ENCODE peak calls at places on chromosome 11, in seven cellular contexts. One of them, this sample, is unnamed.

GRCh38 chr11:119100246-119100959 is 1.2 kb downstream of the DPAGT1 start:
- DNase-seq in tibial artery: no peak
- DNase-seq in tibial nerve: no peak
- DNase-seq in upper lobe of right lung: no peak
- DNase-seq in A549: peak
- DNase-seq in body of pancreas: no peak
- DNase-seq in uterus: no peak
- DNase-seq in this sample: no peak

GRCh38 chr11:74388678-74389327 is 9.4 kb downstream of the PGM2L1 start:
- DNase-seq in tibial nerve: peak
- DNase-seq in tibial artery: peak
- DNase-seq in A549: peak
- DNase-seq in uterus: peak
- DNase-seq in body of pancreas: peak
- DNase-seq in upper lobe of right lung: no peak
- DNase-seq in this sample: no peak

GRCh38 chr11:23123766-23124165 is 263.5 kb upstream of the CCDC179 start:
- DNase-seq in tibial artery: no peak
- DNase-seq in uterus: no peak
- DNase-seq in upper lobe of right lung: no peak
- DNase-seq in A549: no peak
- DNase-seq in tibial nerve: no peak
- DNase-seq in body of pancreas: no peak
- DNase-seq in this sample: no peak

GRCh38 chr11:121614661-121615240 is 162.0 kb upstream of the SORL1-AS1 start:
- DNase-seq in A549: no peak
- DNase-seq in body of pancreas: no peak
- DNase-seq in upper lobe of right lung: no peak
- DNase-seq in uterus: no peak
- DNase-seq in tibial artery: no peak
- DNase-seq in tibial nerve: no peak
- DNase-seq in this sample: no peak

GRCh38 chr11:102111787-102112653 is 1.8 kb downstream of the YAP1 start:
- DNase-seq in uterus: peak
- DNase-seq in A549: peak
- DNase-seq in tibial nerve: peak
- DNase-seq in body of pancreas: peak
- DNase-seq in upper lobe of right lung: no peak
- DNase-seq in tibial artery: peak
- DNase-seq in this sample: no peak

GRCh38 chr11:5362017-5362625 is 10.8 kb downstream of the OR51B6 start:
- DNase-seq in A549: no peak
- DNase-seq in tibial artery: no peak
- DNase-seq in tibial nerve: no peak
- DNase-seq in body of pancreas: no peak
- DNase-seq in upper lobe of right lung: no peak
- DNase-seq in uterus: no peak
- DNase-seq in this sample: no peak

GRCh38 chr11:93536346-93536871 is 6.8 kb downstream of the SMCO4 start:
- DNase-seq in tibial artery: no peak
- DNase-seq in A549: no peak
- DNase-seq in uterus: no peak
- DNase-seq in body of pancreas: no peak
- DNase-seq in tibial nerve: no peak
- DNase-seq in upper lobe of right lung: no peak
- DNase-seq in this sample: no peak

GRCh38 chr11:128586689-128587088 is 669 bp downstream of the ETS1 start:
- DNase-seq in tibial artery: no peak
- DNase-seq in upper lobe of right lung: no peak
- DNase-seq in uterus: no peak
- DNase-seq in A549: no peak
- DNase-seq in tibial nerve: no peak
- DNase-seq in body of pancreas: no peak
- DNase-seq in this sample: no peak

GRCh38 chr11:67010296-67010905 is 12.5 kb upstream of the SYT12 start:
- DNase-seq in body of pancreas: no peak
- DNase-seq in tibial artery: no peak
- DNase-seq in A549: no peak
- DNase-seq in tibial nerve: no peak
- DNase-seq in upper lobe of right lung: no peak
- DNase-seq in uterus: no peak
- DNase-seq in this sample: no peak

GRCh38 chr11:2511421-2512369 is 66.9 kb downstream of the KCNQ1 start:
- DNase-seq in tibial nerve: peak
- DNase-seq in body of pancreas: peak
- DNase-seq in tibial artery: peak
- DNase-seq in upper lobe of right lung: peak
- DNase-seq in A549: no peak
- DNase-seq in uterus: peak
- DNase-seq in this sample: peak

GRCh38 chr11:115333106-115333505 is 171.1 kb downstream of the CADM1 start:
- DNase-seq in upper lobe of right lung: no peak
- DNase-seq in uterus: no peak
- DNase-seq in tibial artery: no peak
- DNase-seq in tibial nerve: no peak
- DNase-seq in A549: no peak
- DNase-seq in body of pancreas: no peak
- DNase-seq in this sample: no peak

GRCh38 chr11:24239016-24239720 is 257.7 kb upstream of the LUZP2 start:
- DNase-seq in upper lobe of right lung: no peak
- DNase-seq in body of pancreas: no peak
- DNase-seq in uterus: no peak
- DNase-seq in tibial artery: no peak
- DNase-seq in tibial nerve: no peak
- DNase-seq in A549: no peak
- DNase-seq in this sample: no peak

GRCh38 chr11:112612283-112612849 is 348.9 kb upstream of the NCAM1 start:
- DNase-seq in uterus: no peak
- DNase-seq in body of pancreas: no peak
- DNase-seq in tibial artery: no peak
- DNase-seq in tibial nerve: no peak
- DNase-seq in A549: no peak
- DNase-seq in upper lobe of right lung: no peak
- DNase-seq in this sample: no peak

GRCh38 chr11:66789097-66789890 is 53.9 kb upstream of the RCE1 start:
- DNase-seq in body of pancreas: no peak
- DNase-seq in uterus: no peak
- DNase-seq in tibial nerve: no peak
- DNase-seq in A549: no peak
- DNase-seq in upper lobe of right lung: no peak
- DNase-seq in tibial artery: no peak
- DNase-seq in this sample: no peak

GRCh38 chr11:7851391-7851790 is 54.6 kb upstream of the OR5P2 start:
- DNase-seq in tibial artery: no peak
- DNase-seq in tibial nerve: no peak
- DNase-seq in upper lobe of right lung: no peak
- DNase-seq in A549: no peak
- DNase-seq in body of pancreas: no peak
- DNase-seq in uterus: no peak
- DNase-seq in this sample: no peak

GRCh38 chr11:130947889-130948288 is 31.6 kb upstream of the SNX19 start:
- DNase-seq in A549: no peak
- DNase-seq in upper lobe of right lung: no peak
- DNase-seq in body of pancreas: no peak
- DNase-seq in tibial nerve: no peak
- DNase-seq in uterus: no peak
- DNase-seq in tibial artery: no peak
- DNase-seq in this sample: no peak

GRCh38 chr11:83681045-83681781 is 395.0 kb upstream of the CCDC90B start:
- DNase-seq in body of pancreas: no peak
- DNase-seq in A549: no peak
- DNase-seq in upper lobe of right lung: no peak
- DNase-seq in uterus: no peak
- DNase-seq in tibial artery: no peak
- DNase-seq in tibial nerve: no peak
- DNase-seq in this sample: no peak

GRCh38 chr11:111814567-111814966 is 48.4 kb upstream of the PPP2R1B start:
- DNase-seq in tibial artery: no peak
- DNase-seq in body of pancreas: no peak
- DNase-seq in A549: no peak
- DNase-seq in uterus: no peak
- DNase-seq in upper lobe of right lung: no peak
- DNase-seq in tibial nerve: no peak
- DNase-seq in this sample: no peak

GRCh38 chr11:32891657-32892354 is 805 bp upstream of the QSER1 start:
- DNase-seq in upper lobe of right lung: no peak
- DNase-seq in A549: peak
- DNase-seq in tibial nerve: no peak
- DNase-seq in tibial artery: no peak
- DNase-seq in uterus: no peak
- DNase-seq in body of pancreas: no peak
- DNase-seq in this sample: no peak

GRCh38 chr11:124086447-124086846 is 28.8 kb upstream of the VWA5A start:
- DNase-seq in A549: no peak
- DNase-seq in tibial artery: no peak
- DNase-seq in upper lobe of right lung: no peak
- DNase-seq in tibial nerve: no peak
- DNase-seq in body of pancreas: no peak
- DNase-seq in uterus: no peak
- DNase-seq in this sample: peak

GRCh38 chr11:65625628-65626342 is 10.2 kb downstream of the PCNX3 start:
- DNase-seq in tibial artery: peak
- DNase-seq in upper lobe of right lung: peak
- DNase-seq in A549: peak
- DNase-seq in tibial nerve: no peak
- DNase-seq in body of pancreas: no peak
- DNase-seq in uterus: peak
- DNase-seq in this sample: peak

GRCh38 chr11:12724301-12725046 is 50.3 kb downstream of the TEAD1 start:
- DNase-seq in uterus: peak
- DNase-seq in upper lobe of right lung: no peak
- DNase-seq in body of pancreas: peak
- DNase-seq in tibial artery: peak
- DNase-seq in tibial nerve: peak
- DNase-seq in A549: peak
- DNase-seq in this sample: no peak

GRCh38 chr11:32899423-32899822 is 6.8 kb downstream of the QSER1 start:
- DNase-seq in tibial artery: no peak
- DNase-seq in tibial nerve: no peak
- DNase-seq in upper lobe of right lung: no peak
- DNase-seq in uterus: no peak
- DNase-seq in body of pancreas: no peak
- DNase-seq in A549: no peak
- DNase-seq in this sample: no peak

GRCh38 chr11:67022961-67023956 is at the start of gene SYT12:
- DNase-seq in uterus: no peak
- DNase-seq in tibial artery: no peak
- DNase-seq in tibial nerve: no peak
- DNase-seq in upper lobe of right lung: no peak
- DNase-seq in body of pancreas: no peak
- DNase-seq in A549: peak
- DNase-seq in this sample: peak

GRCh38 chr11:61854966-61855714 is 27.0 kb downstream of the FADS2 start:
- DNase-seq in A549: no peak
- DNase-seq in body of pancreas: no peak
- DNase-seq in tibial nerve: no peak
- DNase-seq in uterus: no peak
- DNase-seq in upper lobe of right lung: no peak
- DNase-seq in tibial artery: no peak
- DNase-seq in this sample: no peak

GRCh38 chr11:124069429-124070401 is 28.6 kb upstream of the OR10G7 start:
- DNase-seq in tibial artery: no peak
- DNase-seq in tibial nerve: no peak
- DNase-seq in upper lobe of right lung: peak
- DNase-seq in A549: no peak
- DNase-seq in body of pancreas: peak
- DNase-seq in uterus: no peak
- DNase-seq in this sample: no peak

GRCh38 chr11:13667245-13667644 is 1.2 kb upstream of the FAR1 start:
- DNase-seq in uterus: no peak
- DNase-seq in tibial artery: no peak
- DNase-seq in body of pancreas: no peak
- DNase-seq in upper lobe of right lung: no peak
- DNase-seq in A549: no peak
- DNase-seq in tibial nerve: no peak
- DNase-seq in this sample: peak

DNA sequence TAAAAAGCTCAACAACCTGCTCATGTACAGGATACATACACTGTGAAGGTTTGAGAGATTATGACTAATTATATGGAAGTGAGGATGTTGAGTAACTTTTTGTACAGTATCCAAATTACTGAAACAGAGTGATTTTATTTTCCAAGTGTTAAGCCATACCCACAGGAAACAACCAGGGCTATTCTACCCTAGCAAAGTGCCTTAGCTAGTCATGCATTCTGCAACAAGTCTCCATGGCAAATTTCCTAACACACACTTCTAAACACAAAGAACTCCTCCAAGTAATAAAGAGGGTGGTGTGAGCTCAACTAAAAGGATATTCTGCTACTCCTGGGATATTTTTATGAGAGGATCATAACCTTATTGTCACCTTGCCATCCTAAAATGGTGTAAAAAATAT is 4.4 kb downstream of the LGR4 start:
- DNase-seq in tibial artery: no peak
- DNase-seq in tibial nerve: no peak
- DNase-seq in A549: no peak
- DNase-seq in upper lobe of right lung: no peak
- DNase-seq in body of pancreas: no peak
- DNase-seq in uterus: no peak
- DNase-seq in this sample: no peak
- H3K27ac ChIP-seq in tibial artery: no peak
- H3K27ac ChIP-seq in tibial nerve: no peak
- H3K27ac ChIP-seq in A549: peak
- H3K27ac ChIP-seq in upper lobe of right lung: no peak
- H3K27ac ChIP-seq in body of pancreas: peak
- H3K27ac ChIP-seq in uterus: no peak
- H3K27ac ChIP-seq in this sample: no peak

DNA sequence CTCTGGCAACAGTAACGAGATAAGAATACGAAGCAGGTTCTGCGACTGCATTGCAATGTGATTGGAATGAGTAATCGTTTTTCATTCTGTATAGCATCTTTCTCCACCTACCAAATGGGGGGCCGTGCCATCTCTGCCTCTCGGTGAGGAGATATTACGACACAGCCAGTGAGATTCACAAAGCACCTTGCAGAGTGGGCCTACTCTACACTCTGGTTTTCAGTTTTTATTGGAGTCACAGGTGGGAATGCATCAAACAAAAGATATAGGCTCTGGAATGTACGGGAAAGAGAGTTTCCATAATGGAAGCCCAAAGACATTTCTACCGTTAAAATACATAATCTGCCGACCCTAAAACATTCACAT is 475 bp upstream of the RTN3 start:
- DNase-seq in tibial artery: no peak
- DNase-seq in tibial nerve: no peak
- DNase-seq in uterus: no peak
- DNase-seq in body of pancreas: no peak
- DNase-seq in upper lobe of right lung: no peak
- DNase-seq in A549: no peak
- DNase-seq in this sample: peak
- H3K4me3 ChIP-seq in tibial artery: peak
- H3K4me3 ChIP-seq in tibial nerve: peak
- H3K4me3 ChIP-seq in uterus: peak
- H3K4me3 ChIP-seq in body of pancreas: no peak
- H3K4me3 ChIP-seq in upper lobe of right lung: peak
- H3K4me3 ChIP-seq in A549: peak
- H3K4me3 ChIP-seq in this sample: peak

GRCh38 chr11:18540207-18541009 is 13.7 kb upstream of the TSG101 start:
- DNase-seq in tibial artery: no peak
- DNase-seq in upper lobe of right lung: no peak
- DNase-seq in A549: no peak
- DNase-seq in tibial nerve: no peak
- DNase-seq in uterus: no peak
- DNase-seq in body of pancreas: no peak
- DNase-seq in this sample: no peak
- TF ChIP-seq CTCF in tibial artery: no peak
- TF ChIP-seq CTCF in upper lobe of right lung: peak
- TF ChIP-seq CTCF in A549: peak
- TF ChIP-seq CTCF in tibial nerve: no peak
- TF ChIP-seq CTCF in uterus: peak
- TF ChIP-seq CTCF in body of pancreas: peak
- TF ChIP-seq CTCF in this sample: no peak

GRCh38 chr11:76620471-76620870 is 50.1 kb downstream of the LRRC32 start:
- DNase-seq in upper lobe of right lung: no peak
- DNase-seq in uterus: no peak
- DNase-seq in body of pancreas: no peak
- DNase-seq in A549: no peak
- DNase-seq in tibial artery: no peak
- DNase-seq in tibial nerve: no peak
- DNase-seq in this sample: no peak
- H3K27ac ChIP-seq in upper lobe of right lung: no peak
- H3K27ac ChIP-seq in uterus: no peak
- H3K27ac ChIP-seq in body of pancreas: no peak
- H3K27ac ChIP-seq in A549: no peak
- H3K27ac ChIP-seq in tibial artery: peak
- H3K27ac ChIP-seq in tibial nerve: no peak
- H3K27ac ChIP-seq in this sample: no peak

This sample was measured in dorsolateral prefrontal cortex.